ENCODE peak calls at places on chromosomes 6 and 20, in six cellular contexts. K, O, U, M, Y and Z are unnamed samples.

GRCh38 chr6:11298651-11299420 is 66.4 kb upstream of the NEDD9 start:
- DNase-seq in U (no peak), M (peak), O (no peak), Y (no peak), K (peak), Z (no peak)

GRCh38 chr20:32902456-32903420 is 44.0 kb downstream of the EFCAB8 start:
- DNase-seq in M (peak), U (peak), O (peak), K (peak), Y (no peak), Z (no peak)

GRCh38 chr6:38776515-38776914 is 61.4 kb downstream of the DNAH8 start:
- DNase-seq in K (no peak), Y (no peak), U (no peak), M (no peak), O (no peak), Z (no peak)

GRCh38 chr20:59448828-59449444 is 148.5 kb downstream of the EDN3 start:
- DNase-seq in U (no peak), K (no peak), M (no peak), Y (no peak), O (no peak), Z (no peak)

GRCh38 chr20:17663486-17663885 is 18.6 kb downstream of the RRBP1 start:
- DNase-seq in K (no peak), U (no peak), Y (no peak), M (peak), O (no peak), Z (no peak)

GRCh38 chr6:34182751-34183531 is 37.1 kb upstream of the GRM4 start:
- DNase-seq in U (no peak), O (peak), M (no peak), K (no peak), Y (no peak), Z (no peak)

GRCh38 chr20:13765299-13765698 is 19.4 kb downstream of the ESF1 start:
- DNase-seq in K (no peak), Y (no peak), U (no peak), M (no peak), O (no peak), Z (no peak)

GRCh38 chr20:35087355-35087754 is 5.3 kb downstream of the TRPC4AP start:
- DNase-seq in M (no peak), O (no peak), K (no peak), Y (no peak), U (no peak), Z (no peak)

GRCh38 chr6:12012231-12012565 is at the start of gene HIVEP1:
- DNase-seq in M (peak), K (peak), U (no peak), Y (peak), O (no peak), Z (no peak)

GRCh38 chr6:128370072-128370471 is 150.3 kb downstream of the PTPRK start:
- DNase-seq in O (no peak), M (no peak), Y (no peak), U (no peak), K (no peak), Z (peak)

GRCh38 chr6:10014561-10014960 is 400.3 kb downstream of the TFAP2A start:
- DNase-seq in M (no peak), U (no peak), O (no peak), K (peak), Y (no peak), Z (no peak)

GRCh38 chr6:167116109-167116837 is 6.6 kb upstream of the CCR6 start:
- DNase-seq in K (peak), U (no peak), Y (peak), M (peak), O (no peak), Z (no peak)

GRCh38 chr20:14444106-14444505 is 106.7 kb upstream of the FLRT3 start:
- DNase-seq in Y (no peak), O (no peak), K (no peak), M (no peak), U (no peak), Z (no peak)

GRCh38 chr6:30076333-30076732 is 764 bp upstream of the RNF39 start:
- DNase-seq in U (no peak), O (no peak), Y (no peak), M (no peak), K (no peak), Z (no peak)

GRCh38 chr6:43575105-43575771 is 600 bp downstream of the XPO5 start:
- DNase-seq in M (no peak), Y (no peak), U (peak), O (no peak), K (peak), Z (no peak)

GRCh38 chr6:109760208-109760607 is 69.1 kb downstream of the FIG4 start:
- DNase-seq in O (no peak), K (no peak), Y (no peak), M (no peak), U (no peak), Z (no peak)

GRCh38 chr20:19433371-19434316 is 221.2 kb downstream of the SLC24A3 start:
- DNase-seq in O (no peak), M (no peak), U (no peak), Y (no peak), K (no peak), Z (no peak)

GRCh38 chr20:25031241-25031640 is 26.7 kb downstream of the ACSS1 start:
- DNase-seq in M (no peak), O (no peak), Y (no peak), K (no peak), U (no peak), Z (no peak)

GRCh38 chr20:35620818-35621559 is 5.4 kb downstream of the SPAG4 start:
- DNase-seq in M (no peak), O (no peak), Y (no peak), U (no peak), K (no peak), Z (no peak)

GRCh38 chr20:62475027-62475818 is 572 bp downstream of the GATA5 start:
- DNase-seq in U (no peak), K (no peak), O (no peak), Y (no peak), M (no peak), Z (no peak)

GRCh38 chr20:62474585-62475026 is 1.2 kb downstream of the GATA5 start:
- DNase-seq in M (no peak), K (no peak), U (no peak), Y (no peak), O (no peak), Z (no peak)

GRCh38 chr20:62476074-62476838 is 461 bp upstream of the GATA5 start:
- DNase-seq in Y (no peak), U (peak), O (no peak), M (no peak), K (no peak), Z (no peak)

GRCh38 chr20:62473717-62474584 is 1.8 kb downstream of the GATA5 start:
- DNase-seq in K (no peak), O (no peak), Y (no peak), U (no peak), M (no peak), Z (no peak)

DNA sequence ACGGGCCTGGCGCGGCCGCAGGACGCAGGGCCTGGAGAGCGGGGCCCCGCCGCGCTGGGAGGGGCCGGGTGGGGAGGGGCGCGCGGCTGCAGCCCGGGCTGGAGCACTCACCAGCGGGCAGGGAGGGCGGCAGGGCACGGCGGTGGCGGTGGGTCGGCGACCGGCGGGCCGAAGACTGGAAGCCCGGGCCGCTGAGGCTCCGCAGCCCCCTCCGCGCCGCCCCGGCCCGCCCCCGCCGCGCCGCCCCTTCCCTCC is at the start of gene GATA5:
- DNase-seq in O (no peak), K (peak), U (no peak), M (no peak), Y (no peak), Z (no peak)
- H3K4me3 ChIP-seq in O (no peak), K (peak), U (peak), M (no peak), Y (peak), Z (no peak)

GRCh38 chr6:144244688-144245087 is 40.4 kb upstream of the UTRN start:
- DNase-seq in Y (no peak), K (no peak), M (no peak), O (no peak), U (no peak), Z (no peak)

GRCh38 chr6:144248003-144248402 is 37.1 kb upstream of the UTRN start:
- DNase-seq in Y (no peak), M (no peak), U (no peak), O (no peak), K (no peak), Z (no peak)

GRCh38 chr6:144252289-144252688 is 32.8 kb upstream of the UTRN start:
- DNase-seq in K (no peak), M (no peak), U (no peak), Y (no peak), O (no peak), Z (no peak)

DNA sequence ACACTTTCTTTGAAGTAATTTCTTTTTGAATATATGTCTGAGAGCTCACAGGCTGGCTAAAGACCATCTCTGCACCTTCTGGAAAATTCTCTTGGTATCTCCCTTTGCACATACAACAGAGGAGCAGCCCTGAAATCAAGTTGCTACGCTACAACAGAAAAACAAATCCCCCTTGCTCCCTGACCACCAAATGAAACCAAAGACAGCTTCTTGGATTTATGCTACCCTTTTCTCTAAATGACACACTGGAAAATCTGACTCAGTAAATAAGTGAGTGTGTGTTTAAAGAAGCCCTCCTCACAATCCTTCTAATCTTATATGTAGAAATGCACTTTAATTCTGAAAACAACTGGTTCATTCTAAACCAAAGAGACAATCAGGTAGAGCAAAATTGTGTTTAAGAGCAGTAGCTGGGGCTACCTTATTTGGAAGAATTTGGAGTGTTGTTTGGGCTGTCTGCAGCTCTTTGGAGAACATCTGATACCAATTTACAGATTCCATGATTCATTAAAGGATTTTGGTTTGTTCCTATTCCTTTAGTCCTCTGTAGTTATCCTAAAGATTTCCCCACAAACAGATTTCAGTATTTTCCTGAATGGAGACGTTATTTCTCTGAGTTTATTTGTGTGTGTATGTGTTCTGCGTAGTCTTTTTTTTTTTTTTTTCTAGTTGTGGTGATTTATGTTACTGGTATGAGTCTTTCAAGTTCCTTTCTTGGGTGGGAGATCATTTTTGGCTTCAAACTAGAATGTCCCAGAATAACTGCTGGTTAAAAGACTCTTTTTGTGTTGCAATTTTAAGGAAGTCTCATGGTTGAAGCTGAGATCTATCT is 36.4 kb upstream of the UTRN start:
- DNase-seq in U (no peak), O (no peak), Y (no peak), K (peak), M (no peak), Z (peak)
- H3K4me3 ChIP-seq in U (no peak), O (no peak), Y (no peak), K (no peak), M (no peak), Z (no peak)

DNA sequence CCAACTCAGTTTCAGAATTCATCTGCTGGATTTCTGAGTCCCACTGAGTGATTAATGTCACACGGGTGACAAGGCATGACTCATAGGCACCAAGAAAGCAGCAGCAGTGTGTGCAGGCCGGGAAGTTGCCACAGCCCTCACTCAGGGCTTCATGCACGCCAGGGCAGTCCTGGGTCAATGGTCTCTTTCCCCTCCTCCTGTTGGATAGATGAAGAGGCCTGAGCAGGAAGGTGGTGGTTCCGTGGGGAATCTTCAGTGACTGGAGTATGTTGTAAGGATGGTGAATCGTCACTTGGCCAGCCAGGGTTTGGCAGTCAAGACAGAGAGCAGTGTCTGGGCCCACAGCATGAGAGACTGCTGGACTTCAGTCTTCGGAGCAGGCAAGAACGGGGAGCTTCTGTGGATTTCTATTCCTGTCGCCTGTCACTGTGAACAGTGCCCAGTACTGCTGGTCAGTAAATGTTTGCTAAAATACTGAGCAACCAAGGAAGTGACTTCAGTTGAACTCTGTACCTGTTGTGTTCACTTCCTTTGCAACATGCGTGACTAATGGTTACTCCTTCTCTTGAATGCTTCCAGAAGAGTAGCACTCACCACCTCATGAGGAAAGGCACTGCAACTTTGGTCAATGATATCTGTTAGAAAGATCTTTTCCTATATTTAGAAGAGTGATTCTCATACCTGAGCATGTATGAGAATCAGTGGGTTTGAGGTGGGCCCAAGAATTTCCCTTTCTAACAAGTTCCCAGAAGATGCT is 62.0 kb upstream of the CD93 start:
- DNase-seq in K (peak), U (no peak), Y (no peak), O (no peak), M (no peak), Z (peak)
- H3K4me3 ChIP-seq in K (no peak), U (no peak), Y (no peak), O (no peak), M (no peak), Z (no peak)

DNA sequence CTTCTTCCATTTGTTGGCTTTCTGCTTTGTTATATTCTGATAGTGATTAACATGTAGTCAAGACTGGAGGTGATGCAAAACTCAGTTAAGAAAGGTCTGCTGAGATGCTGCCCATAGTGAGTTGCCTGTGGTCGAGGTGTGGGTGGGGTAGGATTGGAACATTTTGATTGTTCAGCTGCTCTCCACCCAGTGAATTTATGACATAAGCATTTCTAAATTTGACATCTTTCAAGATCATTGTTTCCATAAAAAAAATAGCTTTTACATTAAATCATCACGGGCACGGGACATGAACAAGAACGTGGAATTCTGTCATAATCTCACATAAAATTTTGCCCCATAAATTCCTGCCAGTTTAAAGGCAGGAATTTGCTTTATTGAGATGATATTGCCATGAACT is 146.6 kb upstream of the POU3F2 start:
- DNase-seq in Y (no peak), K (no peak), M (no peak), O (no peak), U (no peak), Z (no peak)
- H3K4me3 ChIP-seq in Y (no peak), K (no peak), M (no peak), O (no peak), U (no peak), Z (no peak)

GRCh38 chr6:165760126-165760802 is 97.2 kb upstream of the PDE10A start:
- DNase-seq in U (no peak), O (no peak), K (no peak), M (no peak), Y (no peak), Z (no peak)
- H3K4me3 ChIP-seq in U (no peak), O (no peak), K (no peak), M (no peak), Y (no peak), Z (no peak)

GRCh38 chr6:144359783-144360182 is 74.6 kb downstream of the UTRN start:
- DNase-seq in Y (no peak), U (no peak), O (no peak), M (no peak), K (no peak), Z (no peak)
- H3K4me3 ChIP-seq in Y (no peak), U (no peak), O (no peak), M (no peak), K (no peak), Z (no peak)

DNA sequence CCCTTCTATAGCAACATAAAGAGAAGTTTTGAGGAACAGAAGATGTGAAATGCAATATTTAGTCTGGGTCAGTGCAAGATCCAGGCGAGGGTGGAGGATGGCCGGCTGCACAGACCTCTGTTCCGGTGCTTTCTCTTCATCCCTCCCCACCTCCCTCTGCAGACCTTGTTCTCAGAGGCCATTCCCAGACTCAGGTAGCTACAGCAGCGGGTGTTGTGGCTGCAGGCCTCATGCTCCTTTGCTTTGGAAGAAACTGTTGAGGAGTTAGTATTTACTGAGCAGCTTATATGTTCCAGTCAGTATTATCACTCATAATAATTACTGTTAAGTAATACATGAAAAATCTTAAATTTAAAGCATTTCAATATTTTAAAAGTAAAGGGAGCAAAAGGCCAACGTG is 1.7 kb downstream of the BTN3A3 start:
- DNase-seq in K (no peak), Y (no peak), O (no peak), M (no peak), U (no peak), Z (no peak)
- H3K4me3 ChIP-seq in K (no peak), Y (peak), O (peak), M (no peak), U (peak), Z (peak)

DNA sequence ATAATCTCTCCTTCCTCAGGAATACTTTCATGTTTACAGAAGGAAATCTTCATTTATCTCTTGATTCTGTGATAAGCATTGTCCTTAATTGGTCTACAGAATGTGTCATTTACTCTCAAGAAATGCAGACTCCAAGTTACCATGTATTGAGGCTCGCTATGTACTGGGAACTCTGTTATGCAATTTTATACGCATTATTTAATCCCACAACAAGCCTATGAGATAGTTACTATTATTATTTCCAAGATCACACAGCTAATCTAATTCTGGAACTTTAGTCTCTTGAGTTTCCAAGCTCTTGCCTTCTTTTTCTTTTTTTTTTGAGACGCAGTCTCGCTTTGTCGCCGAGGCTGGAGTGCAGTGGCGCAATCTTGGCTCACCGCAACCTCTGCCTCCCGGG is 30.0 kb upstream of the RAB23 start:
- DNase-seq in Y (no peak), K (no peak), O (no peak), U (no peak), M (no peak), Z (no peak)
- H3K4me3 ChIP-seq in Y (no peak), K (no peak), O (no peak), U (no peak), M (no peak), Z (no peak)